ENCODE peak calls at places on chromosomes 5 and 9, in ten cellular contexts. O is HFF-Myc, E is sigmoid colon, Y is RWPE1, T is H1, U is fibroblast of lung, B is right lobe of liver, R is endothelial cell, H is ovary, L is B cell. D is an unnamed sample.

GRCh38 chr5:173643964-173644363 is 27.5 kb upstream of the BOD1 start:
- DNase-seq in O (no peak), E (no peak), Y (no peak), T (peak), U (no peak), B (peak), R (no peak), H (no peak), L (peak), D (no peak)

GRCh38 chr9:137294684-137295312 is 7.3 kb downstream of the NRARP start:
- DNase-seq in O (no peak), E (no peak), Y (no peak), T (no peak), U (no peak), B (no peak), R (peak), H (peak), L (no peak), D (no peak)

GRCh38 chr5:87097664-87098063 is 170.0 kb upstream of the RASA1 start:
- DNase-seq in O (no peak), E (no peak), Y (no peak), T (no peak), U (no peak), B (no peak), R (no peak), H (no peak), L (no peak), D (no peak)

GRCh38 chr5:102421647-102422046 is 77.2 kb downstream of the SLCO6A1 start:
- DNase-seq in O (no peak), E (no peak), Y (no peak), T (no peak), U (no peak), B (peak), R (no peak), H (peak), L (no peak), D (no peak)

GRCh38 chr5:140677947-140678346 is 4.6 kb upstream of the DND1 start:
- DNase-seq in O (no peak), E (no peak), Y (no peak), T (no peak), U (no peak), B (no peak), R (no peak), H (no peak), L (no peak), D (no peak)

GRCh38 chr9:125854553-125855275 is 107.5 kb downstream of the PBX3 start:
- DNase-seq in O (no peak), E (no peak), Y (no peak), T (no peak), U (peak), B (no peak), R (no peak), H (no peak), L (no peak), D (no peak)

GRCh38 chr5:11906495-11906894 is 2.2 kb upstream of the CTNND2 start:
- DNase-seq in O (no peak), E (no peak), Y (no peak), T (no peak), U (no peak), B (no peak), R (no peak), H (no peak), L (no peak), D (no peak)

GRCh38 chr5:81606150-81606549 is 144.7 kb downstream of the SSBP2 start:
- DNase-seq in O (no peak), E (no peak), Y (no peak), T (no peak), U (no peak), B (no peak), R (no peak), H (no peak), L (no peak), D (no peak)

GRCh38 chr9:93130861-93131481 is 3.1 kb downstream of the NINJ1 start:
- DNase-seq in O (no peak), E (peak), Y (no peak), T (no peak), U (no peak), B (peak), R (peak), H (no peak), L (no peak), D (no peak)

GRCh38 chr5:26813235-26813634 is 225.2 kb downstream of the CDH9 start:
- DNase-seq in O (no peak), E (no peak), Y (no peak), T (no peak), U (no peak), B (no peak), R (no peak), H (no peak), L (no peak), D (no peak)

GRCh38 chr5:43207601-43208000 is 15.6 kb downstream of the NIM1K start:
- DNase-seq in O (no peak), E (no peak), Y (no peak), T (no peak), U (peak), B (no peak), R (no peak), H (no peak), L (no peak), D (no peak)

GRCh38 chr9:30239875-30240274 is 2144.6 kb upstream of the ACO1 start:
- DNase-seq in O (no peak), E (no peak), Y (no peak), T (no peak), U (no peak), B (no peak), R (no peak), H (no peak), L (no peak), D (no peak)

GRCh38 chr9:30235068-30235467 is 2149.4 kb upstream of the ACO1 start:
- DNase-seq in O (no peak), E (no peak), Y (no peak), T (no peak), U (no peak), B (no peak), R (no peak), H (no peak), L (no peak), D (no peak)

GRCh38 chr9:30235564-30235963 is 2148.9 kb upstream of the ACO1 start:
- DNase-seq in O (no peak), E (no peak), Y (no peak), T (no peak), U (no peak), B (no peak), R (no peak), H (no peak), L (no peak), D (no peak)
- TF ChIP-seq CTCF in O (no peak), E (no peak), Y (no peak), T (no peak), U (no peak), B (no peak), R (no peak), H (no peak), L (no peak), D (no peak)

GRCh38 chr5:150122536-150123481 is 32.8 kb downstream of the PDGFRB start:
- DNase-seq in O (no peak), E (no peak), Y (no peak), T (no peak), U (no peak), B (no peak), R (no peak), H (no peak), L (no peak), D (no peak)
- TF ChIP-seq CTCF in O (no peak), E (no peak), Y (no peak), T (no peak), U (no peak), B (no peak), R (no peak), H (no peak), L (no peak), D (no peak)

GRCh38 chr9:127308559-127309429 is 44.2 kb downstream of the GARNL3 start:
- DNase-seq in O (no peak), E (no peak), Y (peak), T (no peak), U (peak), B (no peak), R (no peak), H (no peak), L (no peak), D (no peak)

GRCh38 chr9:127307802-127308201 is 43.2 kb downstream of the GARNL3 start:
- DNase-seq in O (no peak), E (no peak), Y (no peak), T (no peak), U (no peak), B (peak), R (no peak), H (no peak), L (no peak), D (no peak)

GRCh38 chr9:127313042-127313560 is 48.5 kb downstream of the GARNL3 start:
- DNase-seq in O (no peak), E (no peak), Y (no peak), T (no peak), U (no peak), B (no peak), R (no peak), H (no peak), L (no peak), D (no peak)

GRCh38 chr9:127309715-127310114 is 45.1 kb downstream of the GARNL3 start:
- DNase-seq in O (no peak), E (no peak), Y (no peak), T (no peak), U (no peak), B (no peak), R (no peak), H (no peak), L (no peak), D (no peak)

GRCh38 chr9:127311239-127311741 is 46.7 kb downstream of the GARNL3 start:
- DNase-seq in O (no peak), E (no peak), Y (peak), T (peak), U (peak), B (peak), R (peak), H (no peak), L (no peak), D (no peak)
- TF ChIP-seq CTCF in O (peak), E (no peak), Y (peak), T (peak), U (peak), B (peak), R (peak), H (no peak), L (no peak), D (peak)

DNA sequence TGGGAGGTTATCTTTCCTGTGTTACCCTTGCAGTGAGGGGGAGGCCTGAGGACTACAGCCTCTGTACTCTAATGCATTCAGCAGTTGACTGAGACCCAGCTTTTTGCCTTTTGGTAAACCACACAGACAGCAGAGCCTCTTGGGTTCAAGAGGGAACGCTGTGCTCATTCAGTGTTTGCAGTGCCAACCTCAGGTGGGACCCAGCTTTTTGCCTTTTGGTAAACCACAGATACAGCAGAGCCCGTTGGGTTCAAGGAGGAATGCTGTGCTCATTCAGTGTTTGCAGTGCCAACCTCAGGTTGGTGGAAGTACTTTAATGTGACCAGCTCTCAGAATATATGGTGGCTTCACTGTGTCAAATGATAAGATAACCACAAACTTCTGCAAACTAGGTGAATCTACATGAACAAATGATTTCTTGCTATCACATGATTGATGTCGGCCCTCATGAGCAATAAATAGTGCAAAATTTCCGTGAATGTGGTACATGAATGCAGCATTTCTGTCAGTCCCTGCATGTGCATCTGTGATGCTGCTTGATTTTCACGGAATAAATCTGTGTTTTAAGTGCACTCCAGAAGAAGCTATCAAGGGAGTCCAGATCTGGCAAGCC is 1.7 kb downstream of the IQGAP2 start:
- DNase-seq in O (no peak), E (no peak), Y (no peak), T (no peak), U (no peak), B (no peak), R (no peak), H (no peak), L (peak), D (no peak)
- TF ChIP-seq CTCF in O (no peak), E (no peak), Y (no peak), T (no peak), U (no peak), B (no peak), R (no peak), H (no peak), L (no peak), D (no peak)

GRCh38 chr9:74642376-74642775 is 145.2 kb downstream of the RORB start:
- DNase-seq in O (no peak), E (no peak), Y (no peak), T (no peak), U (no peak), B (no peak), R (no peak), H (no peak), L (no peak), D (no peak)

GRCh38 chr9:74644015-74644414 is 146.9 kb downstream of the RORB start:
- DNase-seq in O (no peak), E (no peak), Y (no peak), T (no peak), U (no peak), B (no peak), R (no peak), H (no peak), L (no peak), D (no peak)

GRCh38 chr9:74643303-74643933 is 146.3 kb downstream of the RORB start:
- DNase-seq in O (no peak), E (no peak), Y (no peak), T (no peak), U (no peak), B (no peak), R (no peak), H (no peak), L (no peak), D (no peak)

GRCh38 chr9:74645007-74645639 is 148.0 kb downstream of the RORB start:
- DNase-seq in O (peak), E (no peak), Y (peak), T (no peak), U (no peak), B (no peak), R (peak), H (no peak), L (peak), D (no peak)
- TF ChIP-seq CTCF in O (peak), E (no peak), Y (peak), T (peak), U (peak), B (peak), R (peak), H (no peak), L (peak), D (peak)

GRCh38 chr9:120324996-120325642 is 254.8 kb downstream of the CDK5RAP2 start:
- DNase-seq in O (no peak), E (no peak), Y (no peak), T (peak), U (no peak), B (no peak), R (no peak), H (no peak), L (no peak), D (no peak)
- TF ChIP-seq CTCF in O (no peak), E (no peak), Y (no peak), T (peak), U (no peak), B (no peak), R (peak), H (no peak), L (no peak), D (peak)

GRCh38 chr5:52119768-52120167 is 667.9 kb upstream of the ITGA1 start:
- DNase-seq in O (no peak), E (no peak), Y (no peak), T (no peak), U (no peak), B (no peak), R (no peak), H (no peak), L (no peak), D (no peak)
- TF ChIP-seq CTCF in O (no peak), E (no peak), Y (no peak), T (peak), U (no peak), B (no peak), R (no peak), H (no peak), L (no peak), D (peak)